ENCODE peak calls at places on chromosomes 7 and 10, in four cellular contexts. One of them, this sample, is unnamed.

GRCh38 chr10:113386005-113386404 is 166.8 kb upstream of the HABP2 start:
- DNase-seq in colonic mucosa: no peak
- DNase-seq in GM04504: peak; percentile 40
- DNase-seq in HCEC 1CT: peak; percentile 60
- DNase-seq in this sample: no peak

GRCh38 chr7:82294865-82295264 is 148.7 kb downstream of the CACNA2D1 start:
- DNase-seq in colonic mucosa: no peak
- DNase-seq in HCEC 1CT: no peak
- DNase-seq in GM04504: no peak
- DNase-seq in this sample: no peak

GRCh38 chr7:126605553-126605952 is 647.2 kb downstream of the GRM8 start:
- DNase-seq in colonic mucosa: no peak
- DNase-seq in HCEC 1CT: no peak
- DNase-seq in GM04504: no peak
- DNase-seq in this sample: no peak

GRCh38 chr10:73873843-73874215 is 526 bp downstream of the CAMK2G start:
- DNase-seq in GM04504: no peak
- DNase-seq in HCEC 1CT: no peak
- DNase-seq in colonic mucosa: no peak
- DNase-seq in this sample: no peak

GRCh38 chr7:156666368-156667109 is 26.0 kb downstream of the RNF32 start:
- DNase-seq in colonic mucosa: peak; percentile 40
- DNase-seq in HCEC 1CT: no peak
- DNase-seq in GM04504: no peak
- DNase-seq in this sample: no peak

GRCh38 chr7:50860598-50860997 is 77.9 kb upstream of the GRB10 start:
- DNase-seq in HCEC 1CT: no peak
- DNase-seq in GM04504: no peak
- DNase-seq in colonic mucosa: no peak
- DNase-seq in this sample: no peak

GRCh38 chr7:55524558-55525310 is 47.6 kb downstream of the VOPP1 start:
- DNase-seq in GM04504: no peak
- DNase-seq in HCEC 1CT: no peak
- DNase-seq in colonic mucosa: no peak
- DNase-seq in this sample: no peak

GRCh38 chr7:43491123-43491522 is 91.8 kb upstream of the STK17A start:
- DNase-seq in GM04504: no peak
- DNase-seq in colonic mucosa: no peak
- DNase-seq in HCEC 1CT: no peak
- DNase-seq in this sample: no peak

GRCh38 chr10:1394155-1394912 is 338.1 kb downstream of the WDR37 start:
- DNase-seq in GM04504: no peak
- DNase-seq in HCEC 1CT: no peak
- DNase-seq in colonic mucosa: peak; percentile 5
- DNase-seq in this sample: no peak

GRCh38 chr10:108561649-108562048 is 1361.7 kb downstream of the XPNPEP1 start:
- DNase-seq in colonic mucosa: no peak
- DNase-seq in HCEC 1CT: peak; percentile 96
- DNase-seq in GM04504: peak; percentile 17
- DNase-seq in this sample: peak; percentile 12

GRCh38 chr10:111511751-111512150 is 434.9 kb downstream of the ADRA2A start:
- DNase-seq in GM04504: no peak
- DNase-seq in HCEC 1CT: no peak
- DNase-seq in colonic mucosa: no peak
- DNase-seq in this sample: no peak

GRCh38 chr7:46157414-46157813 is 236.3 kb upstream of the IGFBP3 start:
- DNase-seq in colonic mucosa: no peak
- DNase-seq in HCEC 1CT: no peak
- DNase-seq in GM04504: peak; percentile 43
- DNase-seq in this sample: no peak

GRCh38 chr10:62831346-62831745 is 15.2 kb upstream of the EGR2 start:
- DNase-seq in colonic mucosa: no peak
- DNase-seq in HCEC 1CT: peak; percentile 63
- DNase-seq in GM04504: no peak
- DNase-seq in this sample: no peak

GRCh38 chr7:145692237-145692950 is 424.2 kb upstream of the CNTNAP2 start:
- DNase-seq in GM04504: no peak
- DNase-seq in colonic mucosa: peak; percentile 27
- DNase-seq in HCEC 1CT: peak; percentile 74
- DNase-seq in this sample: no peak

GRCh38 chr7:85630904-85631582 is 444.2 kb upstream of the SEMA3D start:
- DNase-seq in colonic mucosa: no peak
- DNase-seq in GM04504: no peak
- DNase-seq in HCEC 1CT: no peak
- DNase-seq in this sample: no peak

GRCh38 chr7:11570205-11570604 is 261.8 kb downstream of the THSD7A start:
- DNase-seq in GM04504: no peak
- DNase-seq in HCEC 1CT: no peak
- DNase-seq in colonic mucosa: no peak
- DNase-seq in this sample: no peak

GRCh38 chr7:67618569-67619543 is 622.2 kb downstream of the TYW1 start:
- DNase-seq in HCEC 1CT: no peak
- DNase-seq in colonic mucosa: no peak
- DNase-seq in GM04504: no peak
- DNase-seq in this sample: no peak

GRCh38 chr7:79217468-79217867 is 236.0 kb downstream of the MAGI2 start:
- DNase-seq in HCEC 1CT: peak; percentile 51
- DNase-seq in GM04504: no peak
- DNase-seq in colonic mucosa: no peak
- DNase-seq in this sample: no peak

GRCh38 chr7:137485818-137486217 is 142.3 kb upstream of the PTN start:
- DNase-seq in colonic mucosa: no peak
- DNase-seq in GM04504: no peak
- DNase-seq in HCEC 1CT: no peak
- DNase-seq in this sample: no peak

GRCh38 chr10:22285130-22285529 is 31.1 kb upstream of the COMMD3 start:
- DNase-seq in GM04504: no peak
- DNase-seq in HCEC 1CT: no peak
- DNase-seq in colonic mucosa: no peak
- DNase-seq in this sample: no peak

GRCh38 chr7:24894670-24895221 is 85.2 kb downstream of the OSBPL3 start:
- DNase-seq in GM04504: no peak
- DNase-seq in HCEC 1CT: no peak
- DNase-seq in colonic mucosa: no peak
- DNase-seq in this sample: no peak

GRCh38 chr10:26798298-26798697 is 62.5 kb downstream of the ABI1 start:
- DNase-seq in HCEC 1CT: no peak
- DNase-seq in GM04504: no peak
- DNase-seq in colonic mucosa: no peak
- DNase-seq in this sample: no peak

GRCh38 chr7:129032017-129032416 is 22.9 kb downstream of the TNPO3 start:
- DNase-seq in colonic mucosa: no peak
- DNase-seq in GM04504: no peak
- DNase-seq in HCEC 1CT: no peak
- DNase-seq in this sample: no peak

GRCh38 chr7:134078991-134079390 is 48.1 kb upstream of the LRGUK start:
- DNase-seq in colonic mucosa: no peak
- DNase-seq in HCEC 1CT: no peak
- DNase-seq in GM04504: no peak
- DNase-seq in this sample: no peak

GRCh38 chr10:23155166-23155565 is 36.9 kb upstream of the PTF1A start:
- DNase-seq in colonic mucosa: no peak
- DNase-seq in HCEC 1CT: peak; percentile 17
- DNase-seq in GM04504: no peak
- DNase-seq in this sample: no peak

GRCh38 chr10:96017227-96017687 is 26.1 kb upstream of the CCNJ start:
- DNase-seq in HCEC 1CT: peak; percentile 67
- DNase-seq in GM04504: peak; percentile 35
- DNase-seq in colonic mucosa: peak; percentile 61
- DNase-seq in this sample: peak; percentile 43

GRCh38 chr7:76089865-76090495 is 42.1 kb downstream of the MDH2 start:
- DNase-seq in HCEC 1CT: no peak
- DNase-seq in colonic mucosa: no peak
- DNase-seq in GM04504: no peak
- DNase-seq in this sample: no peak

This sample was measured in HFF-Myc.